ENCODE peak calls at places on chromosome 18, in ten cellular contexts. One of them, this sample, is unnamed.

GRCh38 chr18:41624461-41624860 is 330.6 kb upstream of the PIK3C3 start:
- DNase-seq in cardiac muscle cell: no peak
- DNase-seq in tibial artery: no peak
- DNase-seq in K562: no peak
- DNase-seq in prostate gland: no peak
- DNase-seq in neuronal stem cell: no peak
- DNase-seq in CD8-positive, alpha-beta T cell: no peak
- DNase-seq in HL-60: no peak
- DNase-seq in CD8-positive, alpha-beta memory T cell: no peak
- DNase-seq in GM23248: peak
- DNase-seq in this sample: no peak

GRCh38 chr18:22048221-22048620 is 121.2 kb upstream of the GATA6 start:
- DNase-seq in prostate gland: no peak
- DNase-seq in CD8-positive, alpha-beta memory T cell: no peak
- DNase-seq in HL-60: no peak
- DNase-seq in GM23248: no peak
- DNase-seq in cardiac muscle cell: no peak
- DNase-seq in CD8-positive, alpha-beta T cell: no peak
- DNase-seq in K562: no peak
- DNase-seq in tibial artery: no peak
- DNase-seq in neuronal stem cell: no peak
- DNase-seq in this sample: no peak

GRCh38 chr18:77151791-77152517 is 19.4 kb upstream of the MBP start:
- DNase-seq in tibial artery: no peak
- DNase-seq in neuronal stem cell: no peak
- DNase-seq in GM23248: no peak
- DNase-seq in prostate gland: no peak
- DNase-seq in K562: no peak
- DNase-seq in HL-60: no peak
- DNase-seq in CD8-positive, alpha-beta memory T cell: no peak
- DNase-seq in CD8-positive, alpha-beta T cell: no peak
- DNase-seq in cardiac muscle cell: no peak
- DNase-seq in this sample: no peak

GRCh38 chr18:3715223-3716080 is 265.5 kb downstream of the TGIF1 start:
- DNase-seq in prostate gland: no peak
- DNase-seq in neuronal stem cell: no peak
- DNase-seq in tibial artery: no peak
- DNase-seq in GM23248: no peak
- DNase-seq in CD8-positive, alpha-beta memory T cell: no peak
- DNase-seq in K562: no peak
- DNase-seq in HL-60: no peak
- DNase-seq in cardiac muscle cell: no peak
- DNase-seq in CD8-positive, alpha-beta T cell: no peak
- DNase-seq in this sample: no peak

GRCh38 chr18:61891874-61892273 is 933 bp downstream of the RNF152 start:
- DNase-seq in HL-60: no peak
- DNase-seq in GM23248: no peak
- DNase-seq in neuronal stem cell: no peak
- DNase-seq in CD8-positive, alpha-beta T cell: no peak
- DNase-seq in prostate gland: no peak
- DNase-seq in K562: no peak
- DNase-seq in tibial artery: no peak
- DNase-seq in CD8-positive, alpha-beta memory T cell: no peak
- DNase-seq in cardiac muscle cell: no peak
- DNase-seq in this sample: no peak

GRCh38 chr18:9913151-9913525 is 678 bp upstream of the VAPA start:
- DNase-seq in HL-60: no peak
- DNase-seq in cardiac muscle cell: no peak
- DNase-seq in neuronal stem cell: no peak
- DNase-seq in tibial artery: no peak
- DNase-seq in prostate gland: no peak
- DNase-seq in CD8-positive, alpha-beta T cell: no peak
- DNase-seq in CD8-positive, alpha-beta memory T cell: no peak
- DNase-seq in K562: no peak
- DNase-seq in GM23248: no peak
- DNase-seq in this sample: no peak

GRCh38 chr18:79427368-79428225 is 31.9 kb downstream of the NFATC1 start:
- DNase-seq in HL-60: no peak
- DNase-seq in CD8-positive, alpha-beta memory T cell: no peak
- DNase-seq in prostate gland: no peak
- DNase-seq in cardiac muscle cell: no peak
- DNase-seq in neuronal stem cell: no peak
- DNase-seq in CD8-positive, alpha-beta T cell: no peak
- DNase-seq in tibial artery: no peak
- DNase-seq in K562: no peak
- DNase-seq in GM23248: no peak
- DNase-seq in this sample: no peak

GRCh38 chr18:1075310-1075709 is 170.6 kb downstream of the ADCYAP1 start:
- DNase-seq in K562: no peak
- DNase-seq in HL-60: no peak
- DNase-seq in GM23248: no peak
- DNase-seq in CD8-positive, alpha-beta memory T cell: no peak
- DNase-seq in cardiac muscle cell: no peak
- DNase-seq in tibial artery: no peak
- DNase-seq in CD8-positive, alpha-beta T cell: no peak
- DNase-seq in prostate gland: no peak
- DNase-seq in neuronal stem cell: no peak
- DNase-seq in this sample: no peak

GRCh38 chr18:58299135-58299473 is 255.1 kb downstream of the NEDD4L start:
- DNase-seq in CD8-positive, alpha-beta memory T cell: no peak
- DNase-seq in CD8-positive, alpha-beta T cell: no peak
- DNase-seq in tibial artery: no peak
- DNase-seq in GM23248: no peak
- DNase-seq in K562: no peak
- DNase-seq in neuronal stem cell: no peak
- DNase-seq in prostate gland: no peak
- DNase-seq in cardiac muscle cell: no peak
- DNase-seq in HL-60: no peak
- DNase-seq in this sample: no peak

GRCh38 chr18:58300867-58301266 is 256.8 kb downstream of the NEDD4L start:
- DNase-seq in K562: no peak
- DNase-seq in neuronal stem cell: no peak
- DNase-seq in CD8-positive, alpha-beta memory T cell: no peak
- DNase-seq in tibial artery: no peak
- DNase-seq in HL-60: no peak
- DNase-seq in GM23248: no peak
- DNase-seq in CD8-positive, alpha-beta T cell: no peak
- DNase-seq in prostate gland: no peak
- DNase-seq in cardiac muscle cell: no peak
- DNase-seq in this sample: no peak

GRCh38 chr18:58299936-58300335 is 255.9 kb downstream of the NEDD4L start:
- DNase-seq in K562: no peak
- DNase-seq in neuronal stem cell: no peak
- DNase-seq in GM23248: peak
- DNase-seq in tibial artery: no peak
- DNase-seq in prostate gland: no peak
- DNase-seq in CD8-positive, alpha-beta T cell: no peak
- DNase-seq in cardiac muscle cell: no peak
- DNase-seq in HL-60: no peak
- DNase-seq in CD8-positive, alpha-beta memory T cell: no peak
- DNase-seq in this sample: no peak

GRCh38 chr18:58298251-58299134 is 254.5 kb downstream of the NEDD4L start:
- DNase-seq in prostate gland: no peak
- DNase-seq in tibial artery: no peak
- DNase-seq in K562: peak
- DNase-seq in GM23248: peak
- DNase-seq in cardiac muscle cell: no peak
- DNase-seq in CD8-positive, alpha-beta T cell: no peak
- DNase-seq in neuronal stem cell: no peak
- DNase-seq in CD8-positive, alpha-beta memory T cell: no peak
- DNase-seq in HL-60: no peak
- DNase-seq in this sample: no peak

DNA sequence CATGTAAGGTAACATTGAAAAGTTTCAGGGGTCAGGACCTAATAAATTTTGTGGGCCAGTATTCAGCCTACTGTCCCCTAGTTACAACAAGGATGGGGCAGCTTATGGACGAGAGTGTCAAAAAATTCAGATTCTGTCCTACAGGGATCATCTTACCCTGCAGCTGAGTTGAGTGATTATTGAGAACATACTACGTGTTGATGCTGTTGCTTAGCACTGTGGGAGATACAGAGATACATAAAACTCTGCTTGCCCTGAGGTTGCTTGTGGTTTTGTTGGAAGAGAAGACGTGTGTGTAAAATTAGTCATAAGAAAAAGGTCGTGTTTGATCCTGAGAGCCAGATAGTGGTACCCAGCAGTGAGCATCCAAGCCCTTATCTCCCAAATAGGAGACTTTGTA is 253.2 kb downstream of the NEDD4L start:
- DNase-seq in neuronal stem cell: no peak
- DNase-seq in K562: no peak
- DNase-seq in CD8-positive, alpha-beta memory T cell: no peak
- DNase-seq in CD8-positive, alpha-beta T cell: no peak
- DNase-seq in cardiac muscle cell: peak
- DNase-seq in GM23248: peak
- DNase-seq in prostate gland: no peak
- DNase-seq in HL-60: no peak
- DNase-seq in tibial artery: no peak
- DNase-seq in this sample: no peak
- H3K27ac ChIP-seq in neuronal stem cell: no peak
- H3K27ac ChIP-seq in K562: no peak
- H3K27ac ChIP-seq in CD8-positive, alpha-beta memory T cell: no peak
- H3K27ac ChIP-seq in CD8-positive, alpha-beta T cell: no peak
- H3K27ac ChIP-seq in cardiac muscle cell: no peak
- H3K27ac ChIP-seq in GM23248: no peak
- H3K27ac ChIP-seq in prostate gland: no peak
- H3K27ac ChIP-seq in HL-60: no peak
- H3K27ac ChIP-seq in tibial artery: no peak
- H3K27ac ChIP-seq in this sample: no peak

GRCh38 chr18:50654211-50654610 is 94.3 kb downstream of the MAPK4 start:
- DNase-seq in CD8-positive, alpha-beta memory T cell: no peak
- DNase-seq in tibial artery: no peak
- DNase-seq in cardiac muscle cell: no peak
- DNase-seq in neuronal stem cell: no peak
- DNase-seq in K562: no peak
- DNase-seq in prostate gland: no peak
- DNase-seq in CD8-positive, alpha-beta T cell: no peak
- DNase-seq in GM23248: no peak
- DNase-seq in HL-60: no peak
- DNase-seq in this sample: no peak

GRCh38 chr18:50658601-50659000 is 98.7 kb downstream of the MAPK4 start:
- DNase-seq in cardiac muscle cell: no peak
- DNase-seq in prostate gland: no peak
- DNase-seq in CD8-positive, alpha-beta memory T cell: no peak
- DNase-seq in neuronal stem cell: no peak
- DNase-seq in tibial artery: no peak
- DNase-seq in HL-60: no peak
- DNase-seq in GM23248: no peak
- DNase-seq in K562: no peak
- DNase-seq in CD8-positive, alpha-beta T cell: no peak
- DNase-seq in this sample: no peak

GRCh38 chr18:50654658-50655550 is 95.0 kb downstream of the MAPK4 start:
- DNase-seq in cardiac muscle cell: peak
- DNase-seq in tibial artery: peak
- DNase-seq in CD8-positive, alpha-beta memory T cell: no peak
- DNase-seq in prostate gland: no peak
- DNase-seq in CD8-positive, alpha-beta T cell: no peak
- DNase-seq in GM23248: no peak
- DNase-seq in neuronal stem cell: no peak
- DNase-seq in K562: no peak
- DNase-seq in HL-60: no peak
- DNase-seq in this sample: no peak

GRCh38 chr18:50656841-50657470 is 97.1 kb downstream of the MAPK4 start:
- DNase-seq in tibial artery: no peak
- DNase-seq in prostate gland: no peak
- DNase-seq in CD8-positive, alpha-beta T cell: no peak
- DNase-seq in HL-60: no peak
- DNase-seq in cardiac muscle cell: peak
- DNase-seq in neuronal stem cell: no peak
- DNase-seq in CD8-positive, alpha-beta memory T cell: no peak
- DNase-seq in GM23248: no peak
- DNase-seq in K562: no peak
- DNase-seq in this sample: no peak

GRCh38 chr18:50656396-50656795 is 96.5 kb downstream of the MAPK4 start:
- DNase-seq in HL-60: no peak
- DNase-seq in tibial artery: no peak
- DNase-seq in K562: no peak
- DNase-seq in neuronal stem cell: no peak
- DNase-seq in cardiac muscle cell: no peak
- DNase-seq in CD8-positive, alpha-beta T cell: no peak
- DNase-seq in CD8-positive, alpha-beta memory T cell: no peak
- DNase-seq in prostate gland: no peak
- DNase-seq in GM23248: peak
- DNase-seq in this sample: no peak
- H3K27ac ChIP-seq in HL-60: no peak
- H3K27ac ChIP-seq in tibial artery: peak
- H3K27ac ChIP-seq in K562: no peak
- H3K27ac ChIP-seq in neuronal stem cell: no peak
- H3K27ac ChIP-seq in cardiac muscle cell: peak
- H3K27ac ChIP-seq in CD8-positive, alpha-beta T cell: no peak
- H3K27ac ChIP-seq in CD8-positive, alpha-beta memory T cell: no peak
- H3K27ac ChIP-seq in prostate gland: no peak
- H3K27ac ChIP-seq in GM23248: no peak
- H3K27ac ChIP-seq in this sample: no peak

GRCh38 chr18:46264255-46264654 is 160.1 kb downstream of the HAUS1 start:
- DNase-seq in HL-60: no peak
- DNase-seq in prostate gland: no peak
- DNase-seq in CD8-positive, alpha-beta memory T cell: peak
- DNase-seq in neuronal stem cell: peak
- DNase-seq in tibial artery: no peak
- DNase-seq in K562: peak
- DNase-seq in CD8-positive, alpha-beta T cell: no peak
- DNase-seq in GM23248: peak
- DNase-seq in cardiac muscle cell: peak
- DNase-seq in this sample: no peak

GRCh38 chr18:46262856-46263255 is 158.7 kb downstream of the HAUS1 start:
- DNase-seq in HL-60: no peak
- DNase-seq in CD8-positive, alpha-beta T cell: no peak
- DNase-seq in K562: no peak
- DNase-seq in GM23248: no peak
- DNase-seq in tibial artery: no peak
- DNase-seq in neuronal stem cell: no peak
- DNase-seq in CD8-positive, alpha-beta memory T cell: no peak
- DNase-seq in cardiac muscle cell: no peak
- DNase-seq in prostate gland: no peak
- DNase-seq in this sample: no peak

GRCh38 chr18:46261799-46262198 is 157.6 kb downstream of the HAUS1 start:
- DNase-seq in CD8-positive, alpha-beta memory T cell: no peak
- DNase-seq in CD8-positive, alpha-beta T cell: no peak
- DNase-seq in cardiac muscle cell: no peak
- DNase-seq in K562: no peak
- DNase-seq in prostate gland: no peak
- DNase-seq in neuronal stem cell: no peak
- DNase-seq in HL-60: no peak
- DNase-seq in GM23248: peak
- DNase-seq in tibial artery: no peak
- DNase-seq in this sample: no peak

GRCh38 chr18:46268662-46269061 is 164.5 kb downstream of the HAUS1 start:
- DNase-seq in K562: no peak
- DNase-seq in neuronal stem cell: no peak
- DNase-seq in GM23248: no peak
- DNase-seq in cardiac muscle cell: no peak
- DNase-seq in tibial artery: no peak
- DNase-seq in HL-60: no peak
- DNase-seq in CD8-positive, alpha-beta memory T cell: no peak
- DNase-seq in prostate gland: no peak
- DNase-seq in CD8-positive, alpha-beta T cell: no peak
- DNase-seq in this sample: no peak

DNA sequence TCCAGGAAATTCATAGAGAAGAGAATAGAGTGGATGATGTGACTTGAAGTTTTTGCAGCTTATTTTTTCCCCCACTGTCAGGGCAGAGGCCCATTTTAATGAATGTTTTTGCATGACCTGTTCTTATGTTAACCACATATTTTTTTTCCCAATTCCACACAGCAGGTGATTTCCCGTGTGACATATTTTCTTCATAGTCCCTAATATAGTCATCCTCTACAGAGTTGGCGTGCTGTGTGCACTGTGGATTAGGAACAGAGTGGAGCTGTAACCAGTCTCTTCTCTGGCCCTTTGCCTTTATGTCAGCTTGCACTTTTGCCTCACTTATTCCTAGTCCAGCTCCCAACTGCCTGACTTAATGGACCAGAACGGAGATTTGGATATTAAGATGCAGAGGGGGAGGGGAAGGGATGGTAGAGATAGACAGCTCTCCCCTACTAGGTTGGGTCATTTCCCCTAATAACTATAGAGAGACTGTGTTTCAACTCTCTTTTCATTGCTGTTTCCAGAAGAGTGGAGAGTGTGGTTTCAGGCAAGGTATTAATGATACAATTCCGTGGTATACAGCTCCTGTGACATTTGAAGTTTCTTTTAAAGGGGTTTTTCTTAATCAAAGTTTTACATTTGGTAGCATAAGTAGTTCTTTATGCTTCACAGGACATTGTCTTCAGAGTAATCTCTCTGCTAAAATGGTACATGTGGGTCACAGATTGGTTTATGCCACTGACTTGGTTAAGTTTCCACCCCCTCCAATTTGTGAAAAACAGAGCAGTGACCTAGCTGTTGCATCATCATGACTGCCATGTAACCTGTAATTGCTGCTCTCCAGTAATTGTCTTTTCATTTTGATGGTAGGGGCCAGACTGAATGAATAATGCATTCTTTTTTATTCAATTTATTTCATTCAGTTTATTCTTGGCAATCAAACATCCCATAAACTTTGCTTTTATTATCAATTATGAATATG is 161.3 kb downstream of the HAUS1 start:
- DNase-seq in neuronal stem cell: no peak
- DNase-seq in HL-60: no peak
- DNase-seq in CD8-positive, alpha-beta memory T cell: no peak
- DNase-seq in GM23248: no peak
- DNase-seq in prostate gland: no peak
- DNase-seq in cardiac muscle cell: no peak
- DNase-seq in tibial artery: no peak
- DNase-seq in K562: no peak
- DNase-seq in CD8-positive, alpha-beta T cell: no peak
- DNase-seq in this sample: no peak
- H3K27ac ChIP-seq in neuronal stem cell: no peak
- H3K27ac ChIP-seq in HL-60: no peak
- H3K27ac ChIP-seq in CD8-positive, alpha-beta memory T cell: no peak
- H3K27ac ChIP-seq in GM23248: no peak
- H3K27ac ChIP-seq in prostate gland: no peak
- H3K27ac ChIP-seq in cardiac muscle cell: no peak
- H3K27ac ChIP-seq in tibial artery: no peak
- H3K27ac ChIP-seq in K562: no peak
- H3K27ac ChIP-seq in CD8-positive, alpha-beta T cell: no peak
- H3K27ac ChIP-seq in this sample: no peak

GRCh38 chr18:24703316-24703715 is 242.9 kb downstream of the HRH4 start:
- DNase-seq in GM23248: no peak
- DNase-seq in CD8-positive, alpha-beta memory T cell: no peak
- DNase-seq in tibial artery: no peak
- DNase-seq in HL-60: no peak
- DNase-seq in K562: no peak
- DNase-seq in neuronal stem cell: no peak
- DNase-seq in cardiac muscle cell: no peak
- DNase-seq in prostate gland: no peak
- DNase-seq in CD8-positive, alpha-beta T cell: no peak
- DNase-seq in this sample: no peak

GRCh38 chr18:24710474-24710873 is 250.0 kb downstream of the HRH4 start:
- DNase-seq in cardiac muscle cell: no peak
- DNase-seq in neuronal stem cell: no peak
- DNase-seq in K562: no peak
- DNase-seq in CD8-positive, alpha-beta T cell: no peak
- DNase-seq in GM23248: no peak
- DNase-seq in prostate gland: no peak
- DNase-seq in tibial artery: no peak
- DNase-seq in HL-60: no peak
- DNase-seq in CD8-positive, alpha-beta memory T cell: no peak
- DNase-seq in this sample: no peak

GRCh38 chr18:24702001-24702400 is 241.6 kb downstream of the HRH4 start:
- DNase-seq in GM23248: no peak
- DNase-seq in CD8-positive, alpha-beta T cell: no peak
- DNase-seq in HL-60: no peak
- DNase-seq in cardiac muscle cell: no peak
- DNase-seq in K562: no peak
- DNase-seq in neuronal stem cell: no peak
- DNase-seq in tibial artery: no peak
- DNase-seq in prostate gland: no peak
- DNase-seq in CD8-positive, alpha-beta memory T cell: no peak
- DNase-seq in this sample: no peak

DNA sequence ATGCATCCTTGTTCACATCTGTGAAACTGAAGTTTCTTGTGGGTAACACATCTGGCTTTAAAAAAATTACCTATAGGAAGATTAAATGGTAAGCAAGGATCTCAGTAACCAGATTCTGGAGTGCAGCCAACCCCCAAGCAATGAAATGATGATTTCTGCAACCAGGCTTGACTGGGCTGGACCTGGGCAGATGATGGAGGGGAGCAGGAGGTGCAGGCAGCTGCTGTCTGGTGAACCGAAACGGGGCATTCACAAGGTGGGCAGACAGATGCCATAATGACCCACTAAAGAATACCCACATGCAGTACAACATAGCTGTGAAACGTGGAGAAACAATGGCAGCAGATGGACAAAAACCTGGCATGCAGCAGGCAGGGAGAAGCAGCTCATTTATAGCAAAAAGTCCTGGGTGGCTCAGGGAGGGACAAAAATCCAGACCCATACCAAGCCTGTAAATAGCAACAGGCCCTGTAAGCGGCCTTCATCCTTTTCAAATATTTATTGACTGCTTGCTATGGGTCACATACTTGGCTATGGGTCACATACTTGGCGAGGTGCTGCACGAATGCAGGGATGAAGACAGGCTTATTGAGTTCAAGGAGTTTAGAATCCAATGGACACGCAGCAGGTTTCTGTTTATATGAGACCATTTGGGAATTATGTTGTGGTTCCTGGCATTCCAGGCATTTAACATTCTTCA is 244.6 kb downstream of the HRH4 start:
- DNase-seq in cardiac muscle cell: no peak
- DNase-seq in K562: no peak
- DNase-seq in prostate gland: no peak
- DNase-seq in neuronal stem cell: no peak
- DNase-seq in CD8-positive, alpha-beta memory T cell: no peak
- DNase-seq in HL-60: no peak
- DNase-seq in tibial artery: no peak
- DNase-seq in CD8-positive, alpha-beta T cell: no peak
- DNase-seq in GM23248: peak
- DNase-seq in this sample: no peak
- H3K27ac ChIP-seq in cardiac muscle cell: no peak
- H3K27ac ChIP-seq in K562: no peak
- H3K27ac ChIP-seq in prostate gland: no peak
- H3K27ac ChIP-seq in neuronal stem cell: no peak
- H3K27ac ChIP-seq in CD8-positive, alpha-beta memory T cell: no peak
- H3K27ac ChIP-seq in HL-60: no peak
- H3K27ac ChIP-seq in tibial artery: no peak
- H3K27ac ChIP-seq in CD8-positive, alpha-beta T cell: no peak
- H3K27ac ChIP-seq in GM23248: no peak
- H3K27ac ChIP-seq in this sample: no peak